ENCODE peak calls at places on chromosome 18, in ten cellular contexts. One of them, this sample, is unnamed.

GRCh38 chr18:23532848-23533247 is 29.5 kb downstream of the RMC1 start:
- DNase-seq in adrenal gland: no peak
- DNase-seq in cardiac muscle cell: no peak
- DNase-seq in GM13977: no peak
- DNase-seq in NCI-H2171 treated with DMSO at 0.1 percent for 48 hours: no peak
- DNase-seq in stimulated activated CD4-positive, alpha-beta T cell treated with anti-CD3 and anti-CD28 coated beads, Interleukin-15, amount 100 ng/mL, for 24 hours: no peak
- DNase-seq in sigmoid colon: no peak
- DNase-seq in MG63: no peak
- DNase-seq in CD4-positive, alpha-beta T cell: no peak
- DNase-seq in left cardiac atrium: no peak
- DNase-seq in this sample: no peak

GRCh38 chr18:50559750-50560680 is at the start of gene MAPK4:
- DNase-seq in adrenal gland: peak
- DNase-seq in cardiac muscle cell: peak
- DNase-seq in GM13977: peak
- DNase-seq in NCI-H2171 treated with DMSO at 0.1 percent for 48 hours: peak
- DNase-seq in stimulated activated CD4-positive, alpha-beta T cell treated with anti-CD3 and anti-CD28 coated beads, Interleukin-15, amount 100 ng/mL, for 24 hours: peak
- DNase-seq in sigmoid colon: peak
- DNase-seq in MG63: no peak
- DNase-seq in CD4-positive, alpha-beta T cell: no peak
- DNase-seq in left cardiac atrium: peak
- DNase-seq in this sample: peak

GRCh38 chr18:3703732-3704176 is 253.8 kb downstream of the TGIF1 start:
- DNase-seq in adrenal gland: peak
- DNase-seq in cardiac muscle cell: peak
- DNase-seq in GM13977: peak
- DNase-seq in NCI-H2171 treated with DMSO at 0.1 percent for 48 hours: peak
- DNase-seq in stimulated activated CD4-positive, alpha-beta T cell treated with anti-CD3 and anti-CD28 coated beads, Interleukin-15, amount 100 ng/mL, for 24 hours: peak
- DNase-seq in sigmoid colon: no peak
- DNase-seq in MG63: peak
- DNase-seq in CD4-positive, alpha-beta T cell: no peak
- DNase-seq in left cardiac atrium: peak
- DNase-seq in this sample: peak

GRCh38 chr18:13308369-13308768 is 89.8 kb downstream of the LDLRAD4 start:
- DNase-seq in adrenal gland: no peak
- DNase-seq in cardiac muscle cell: no peak
- DNase-seq in GM13977: no peak
- DNase-seq in NCI-H2171 treated with DMSO at 0.1 percent for 48 hours: no peak
- DNase-seq in stimulated activated CD4-positive, alpha-beta T cell treated with anti-CD3 and anti-CD28 coated beads, Interleukin-15, amount 100 ng/mL, for 24 hours: peak
- DNase-seq in sigmoid colon: no peak
- DNase-seq in MG63: no peak
- DNase-seq in CD4-positive, alpha-beta T cell: no peak
- DNase-seq in left cardiac atrium: no peak
- DNase-seq in this sample: no peak

GRCh38 chr18:10454800-10455550 is 540 bp downstream of the APCDD1 start:
- DNase-seq in adrenal gland: peak
- DNase-seq in cardiac muscle cell: peak
- DNase-seq in GM13977: no peak
- DNase-seq in NCI-H2171 treated with DMSO at 0.1 percent for 48 hours: peak
- DNase-seq in stimulated activated CD4-positive, alpha-beta T cell treated with anti-CD3 and anti-CD28 coated beads, Interleukin-15, amount 100 ng/mL, for 24 hours: peak
- DNase-seq in sigmoid colon: no peak
- DNase-seq in MG63: peak
- DNase-seq in CD4-positive, alpha-beta T cell: no peak
- DNase-seq in left cardiac atrium: no peak
- DNase-seq in this sample: peak

GRCh38 chr18:13485604-13486003 is 240.8 kb downstream of the FAM210A start:
- DNase-seq in adrenal gland: no peak
- DNase-seq in cardiac muscle cell: no peak
- DNase-seq in GM13977: no peak
- DNase-seq in NCI-H2171 treated with DMSO at 0.1 percent for 48 hours: no peak
- DNase-seq in stimulated activated CD4-positive, alpha-beta T cell treated with anti-CD3 and anti-CD28 coated beads, Interleukin-15, amount 100 ng/mL, for 24 hours: no peak
- DNase-seq in sigmoid colon: no peak
- DNase-seq in MG63: no peak
- DNase-seq in CD4-positive, alpha-beta T cell: no peak
- DNase-seq in left cardiac atrium: no peak
- DNase-seq in this sample: no peak

GRCh38 chr18:37270666-37271052 is 294.9 kb downstream of the CELF4 start:
- DNase-seq in adrenal gland: no peak
- DNase-seq in cardiac muscle cell: no peak
- DNase-seq in GM13977: no peak
- DNase-seq in NCI-H2171 treated with DMSO at 0.1 percent for 48 hours: no peak
- DNase-seq in stimulated activated CD4-positive, alpha-beta T cell treated with anti-CD3 and anti-CD28 coated beads, Interleukin-15, amount 100 ng/mL, for 24 hours: no peak
- DNase-seq in sigmoid colon: no peak
- DNase-seq in MG63: no peak
- DNase-seq in CD4-positive, alpha-beta T cell: no peak
- DNase-seq in left cardiac atrium: no peak
- DNase-seq in this sample: no peak

GRCh38 chr18:47935321-47935720 is 4.9 kb upstream of the SMAD2 start:
- DNase-seq in adrenal gland: no peak
- DNase-seq in cardiac muscle cell: no peak
- DNase-seq in GM13977: no peak
- DNase-seq in NCI-H2171 treated with DMSO at 0.1 percent for 48 hours: no peak
- DNase-seq in stimulated activated CD4-positive, alpha-beta T cell treated with anti-CD3 and anti-CD28 coated beads, Interleukin-15, amount 100 ng/mL, for 24 hours: no peak
- DNase-seq in sigmoid colon: no peak
- DNase-seq in MG63: no peak
- DNase-seq in CD4-positive, alpha-beta T cell: no peak
- DNase-seq in left cardiac atrium: no peak
- DNase-seq in this sample: no peak

GRCh38 chr18:8721716-8722115 is 16.4 kb downstream of the MTCL1 start:
- DNase-seq in adrenal gland: no peak
- DNase-seq in cardiac muscle cell: no peak
- DNase-seq in GM13977: no peak
- DNase-seq in NCI-H2171 treated with DMSO at 0.1 percent for 48 hours: no peak
- DNase-seq in stimulated activated CD4-positive, alpha-beta T cell treated with anti-CD3 and anti-CD28 coated beads, Interleukin-15, amount 100 ng/mL, for 24 hours: no peak
- DNase-seq in sigmoid colon: no peak
- DNase-seq in MG63: peak
- DNase-seq in CD4-positive, alpha-beta T cell: no peak
- DNase-seq in left cardiac atrium: no peak
- DNase-seq in this sample: no peak

GRCh38 chr18:49500136-49500921 is 13.3 kb upstream of the C18orf32 start:
- DNase-seq in adrenal gland: no peak
- DNase-seq in cardiac muscle cell: peak
- DNase-seq in GM13977: no peak
- DNase-seq in NCI-H2171 treated with DMSO at 0.1 percent for 48 hours: no peak
- DNase-seq in stimulated activated CD4-positive, alpha-beta T cell treated with anti-CD3 and anti-CD28 coated beads, Interleukin-15, amount 100 ng/mL, for 24 hours: no peak
- DNase-seq in sigmoid colon: no peak
- DNase-seq in MG63: no peak
- DNase-seq in CD4-positive, alpha-beta T cell: no peak
- DNase-seq in left cardiac atrium: no peak
- DNase-seq in this sample: peak

GRCh38 chr18:59229191-59229590 is 9.2 kb downstream of the GRP start:
- DNase-seq in adrenal gland: no peak
- DNase-seq in cardiac muscle cell: no peak
- DNase-seq in GM13977: no peak
- DNase-seq in NCI-H2171 treated with DMSO at 0.1 percent for 48 hours: no peak
- DNase-seq in stimulated activated CD4-positive, alpha-beta T cell treated with anti-CD3 and anti-CD28 coated beads, Interleukin-15, amount 100 ng/mL, for 24 hours: no peak
- DNase-seq in sigmoid colon: no peak
- DNase-seq in MG63: no peak
- DNase-seq in CD4-positive, alpha-beta T cell: no peak
- DNase-seq in left cardiac atrium: no peak
- DNase-seq in this sample: no peak

GRCh38 chr18:35514283-35514682 is 16.5 kb upstream of the INO80C start:
- DNase-seq in adrenal gland: no peak
- DNase-seq in cardiac muscle cell: no peak
- DNase-seq in GM13977: no peak
- DNase-seq in NCI-H2171 treated with DMSO at 0.1 percent for 48 hours: no peak
- DNase-seq in stimulated activated CD4-positive, alpha-beta T cell treated with anti-CD3 and anti-CD28 coated beads, Interleukin-15, amount 100 ng/mL, for 24 hours: no peak
- DNase-seq in sigmoid colon: no peak
- DNase-seq in MG63: no peak
- DNase-seq in CD4-positive, alpha-beta T cell: no peak
- DNase-seq in left cardiac atrium: no peak
- DNase-seq in this sample: no peak

GRCh38 chr18:70363861-70364260 is 75.0 kb downstream of the SOCS6 start:
- DNase-seq in adrenal gland: no peak
- DNase-seq in cardiac muscle cell: no peak
- DNase-seq in GM13977: no peak
- DNase-seq in NCI-H2171 treated with DMSO at 0.1 percent for 48 hours: no peak
- DNase-seq in stimulated activated CD4-positive, alpha-beta T cell treated with anti-CD3 and anti-CD28 coated beads, Interleukin-15, amount 100 ng/mL, for 24 hours: no peak
- DNase-seq in sigmoid colon: no peak
- DNase-seq in MG63: no peak
- DNase-seq in CD4-positive, alpha-beta T cell: no peak
- DNase-seq in left cardiac atrium: no peak
- DNase-seq in this sample: no peak

GRCh38 chr18:79769698-79770500 is 27.8 kb upstream of the KCNG2 start:
- DNase-seq in adrenal gland: no peak
- DNase-seq in cardiac muscle cell: no peak
- DNase-seq in GM13977: no peak
- DNase-seq in NCI-H2171 treated with DMSO at 0.1 percent for 48 hours: no peak
- DNase-seq in stimulated activated CD4-positive, alpha-beta T cell treated with anti-CD3 and anti-CD28 coated beads, Interleukin-15, amount 100 ng/mL, for 24 hours: no peak
- DNase-seq in sigmoid colon: peak
- DNase-seq in MG63: no peak
- DNase-seq in CD4-positive, alpha-beta T cell: peak
- DNase-seq in left cardiac atrium: no peak
- DNase-seq in this sample: no peak

GRCh38 chr18:78228974-78229373 is 750.6 kb upstream of the SALL3 start:
- DNase-seq in adrenal gland: no peak
- DNase-seq in cardiac muscle cell: no peak
- DNase-seq in GM13977: no peak
- DNase-seq in NCI-H2171 treated with DMSO at 0.1 percent for 48 hours: no peak
- DNase-seq in stimulated activated CD4-positive, alpha-beta T cell treated with anti-CD3 and anti-CD28 coated beads, Interleukin-15, amount 100 ng/mL, for 24 hours: no peak
- DNase-seq in sigmoid colon: no peak
- DNase-seq in MG63: no peak
- DNase-seq in CD4-positive, alpha-beta T cell: no peak
- DNase-seq in left cardiac atrium: no peak
- DNase-seq in this sample: no peak

GRCh38 chr18:11807233-11807632 is 44.0 kb upstream of the CHMP1B start:
- DNase-seq in adrenal gland: no peak
- DNase-seq in cardiac muscle cell: no peak
- DNase-seq in GM13977: no peak
- DNase-seq in NCI-H2171 treated with DMSO at 0.1 percent for 48 hours: no peak
- DNase-seq in stimulated activated CD4-positive, alpha-beta T cell treated with anti-CD3 and anti-CD28 coated beads, Interleukin-15, amount 100 ng/mL, for 24 hours: no peak
- DNase-seq in sigmoid colon: no peak
- DNase-seq in MG63: no peak
- DNase-seq in CD4-positive, alpha-beta T cell: no peak
- DNase-seq in left cardiac atrium: no peak
- DNase-seq in this sample: no peak

GRCh38 chr18:79451237-79452125 is 55.8 kb downstream of the NFATC1 start:
- DNase-seq in adrenal gland: no peak
- DNase-seq in cardiac muscle cell: no peak
- DNase-seq in GM13977: no peak
- DNase-seq in NCI-H2171 treated with DMSO at 0.1 percent for 48 hours: no peak
- DNase-seq in stimulated activated CD4-positive, alpha-beta T cell treated with anti-CD3 and anti-CD28 coated beads, Interleukin-15, amount 100 ng/mL, for 24 hours: no peak
- DNase-seq in sigmoid colon: no peak
- DNase-seq in MG63: no peak
- DNase-seq in CD4-positive, alpha-beta T cell: no peak
- DNase-seq in left cardiac atrium: no peak
- DNase-seq in this sample: no peak

GRCh38 chr18:23721711-23722479 is 32.6 kb downstream of the LAMA3 start:
- DNase-seq in adrenal gland: no peak
- DNase-seq in cardiac muscle cell: no peak
- DNase-seq in GM13977: no peak
- DNase-seq in NCI-H2171 treated with DMSO at 0.1 percent for 48 hours: peak
- DNase-seq in stimulated activated CD4-positive, alpha-beta T cell treated with anti-CD3 and anti-CD28 coated beads, Interleukin-15, amount 100 ng/mL, for 24 hours: no peak
- DNase-seq in sigmoid colon: no peak
- DNase-seq in MG63: peak
- DNase-seq in CD4-positive, alpha-beta T cell: no peak
- DNase-seq in left cardiac atrium: no peak
- DNase-seq in this sample: peak

GRCh38 chr18:25233582-25234362 is 118.2 kb downstream of the ZNF521 start:
- DNase-seq in adrenal gland: no peak
- DNase-seq in cardiac muscle cell: no peak
- DNase-seq in GM13977: no peak
- DNase-seq in NCI-H2171 treated with DMSO at 0.1 percent for 48 hours: peak
- DNase-seq in stimulated activated CD4-positive, alpha-beta T cell treated with anti-CD3 and anti-CD28 coated beads, Interleukin-15, amount 100 ng/mL, for 24 hours: no peak
- DNase-seq in sigmoid colon: no peak
- DNase-seq in MG63: no peak
- DNase-seq in CD4-positive, alpha-beta T cell: no peak
- DNase-seq in left cardiac atrium: no peak
- DNase-seq in this sample: no peak

GRCh38 chr18:23580677-23581367 is 5.5 kb downstream of the NPC1 start:
- DNase-seq in adrenal gland: no peak
- DNase-seq in cardiac muscle cell: no peak
- DNase-seq in GM13977: no peak
- DNase-seq in NCI-H2171 treated with DMSO at 0.1 percent for 48 hours: no peak
- DNase-seq in stimulated activated CD4-positive, alpha-beta T cell treated with anti-CD3 and anti-CD28 coated beads, Interleukin-15, amount 100 ng/mL, for 24 hours: no peak
- DNase-seq in sigmoid colon: no peak
- DNase-seq in MG63: peak
- DNase-seq in CD4-positive, alpha-beta T cell: no peak
- DNase-seq in left cardiac atrium: no peak
- DNase-seq in this sample: no peak

GRCh38 chr18:49305688-49306336 is 154.6 kb downstream of the DYM start:
- DNase-seq in adrenal gland: no peak
- DNase-seq in cardiac muscle cell: no peak
- DNase-seq in GM13977: no peak
- DNase-seq in NCI-H2171 treated with DMSO at 0.1 percent for 48 hours: no peak
- DNase-seq in stimulated activated CD4-positive, alpha-beta T cell treated with anti-CD3 and anti-CD28 coated beads, Interleukin-15, amount 100 ng/mL, for 24 hours: no peak
- DNase-seq in sigmoid colon: no peak
- DNase-seq in MG63: no peak
- DNase-seq in CD4-positive, alpha-beta T cell: no peak
- DNase-seq in left cardiac atrium: no peak
- DNase-seq in this sample: no peak

GRCh38 chr18:67517224-67517765 is 775 bp upstream of the DSEL start:
- DNase-seq in adrenal gland: peak
- DNase-seq in cardiac muscle cell: peak
- DNase-seq in GM13977: peak
- DNase-seq in NCI-H2171 treated with DMSO at 0.1 percent for 48 hours: peak
- DNase-seq in stimulated activated CD4-positive, alpha-beta T cell treated with anti-CD3 and anti-CD28 coated beads, Interleukin-15, amount 100 ng/mL, for 24 hours: peak
- DNase-seq in sigmoid colon: peak
- DNase-seq in MG63: no peak
- DNase-seq in CD4-positive, alpha-beta T cell: no peak
- DNase-seq in left cardiac atrium: peak
- DNase-seq in this sample: peak

This sample was measured in NCI-H82.